ENCODE peak calls at places on chromosomes 3 and 15, in four cellular contexts. I is A549, A is breast epithelium, B is HepG2. J is an unnamed sample. For H3K4me1, the result is how much of the 10 kb centered on the place peaks cover.

GRCh38 chr3:171871392-171872274 is 28.5 kb downstream of the TMEM212 start:
- DNase-seq in I (no peak), B (no peak), A (no peak), J (no peak)

GRCh38 chr3:12952322-12953200 is 111.2 kb upstream of the RPL32 start:
- DNase-seq in I (no peak), A (no peak), B (no peak), J (no peak)

GRCh38 chr15:100783296-100783695 is 96.3 kb upstream of the ALDH1A3 start:
- DNase-seq in I (no peak), A (no peak), B (no peak), J (no peak)

GRCh38 chr3:164401923-164402322 is 676.4 kb downstream of the SI start:
- DNase-seq in I (no peak), B (no peak), A (no peak), J (no peak)

GRCh38 chr3:119700269-119700919 is 2.4 kb upstream of the CFAP91 start:
- DNase-seq in I (peak), A (no peak), B (peak), J (no peak)

GRCh38 chr3:78724886-78725285 is 1042.9 kb downstream of the ROBO1 start:
- DNase-seq in B (no peak), A (no peak), I (no peak), J (no peak)

GRCh38 chr3:151631946-151632345 is 101.8 kb upstream of the AADACL2 start:
- DNase-seq in I (no peak), A (no peak), B (no peak), J (no peak)

GRCh38 chr3:44045476-44046275 is 196.0 kb upstream of the TOPAZ1 start:
- DNase-seq in B (no peak), I (no peak), A (no peak), J (no peak)

DNA sequence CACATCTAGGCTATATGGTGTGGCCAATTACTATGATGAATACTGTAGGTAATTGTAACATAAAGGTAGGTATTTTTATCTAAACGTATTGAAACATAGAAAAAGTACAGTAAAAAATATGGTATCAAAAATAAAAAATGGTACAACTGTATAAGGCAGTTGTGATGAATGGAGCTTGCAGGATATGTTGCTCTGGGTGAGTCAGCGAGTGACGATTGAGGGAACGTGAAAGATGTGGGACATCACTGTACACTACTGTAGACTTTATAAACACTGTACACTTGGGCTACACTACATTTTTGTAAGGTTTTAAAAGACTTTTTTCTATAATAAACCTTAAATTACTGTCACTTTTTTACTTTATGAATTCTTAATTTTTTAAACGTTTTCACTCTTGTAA is 10.3 kb downstream of the CTNNB1 start:
- DNase-seq in I (no peak), B (no peak), A (no peak), J (no peak)
- H3K4me1 ChIP-seq in I (under half), B (half or more), A (under half), J (under half)

DNA sequence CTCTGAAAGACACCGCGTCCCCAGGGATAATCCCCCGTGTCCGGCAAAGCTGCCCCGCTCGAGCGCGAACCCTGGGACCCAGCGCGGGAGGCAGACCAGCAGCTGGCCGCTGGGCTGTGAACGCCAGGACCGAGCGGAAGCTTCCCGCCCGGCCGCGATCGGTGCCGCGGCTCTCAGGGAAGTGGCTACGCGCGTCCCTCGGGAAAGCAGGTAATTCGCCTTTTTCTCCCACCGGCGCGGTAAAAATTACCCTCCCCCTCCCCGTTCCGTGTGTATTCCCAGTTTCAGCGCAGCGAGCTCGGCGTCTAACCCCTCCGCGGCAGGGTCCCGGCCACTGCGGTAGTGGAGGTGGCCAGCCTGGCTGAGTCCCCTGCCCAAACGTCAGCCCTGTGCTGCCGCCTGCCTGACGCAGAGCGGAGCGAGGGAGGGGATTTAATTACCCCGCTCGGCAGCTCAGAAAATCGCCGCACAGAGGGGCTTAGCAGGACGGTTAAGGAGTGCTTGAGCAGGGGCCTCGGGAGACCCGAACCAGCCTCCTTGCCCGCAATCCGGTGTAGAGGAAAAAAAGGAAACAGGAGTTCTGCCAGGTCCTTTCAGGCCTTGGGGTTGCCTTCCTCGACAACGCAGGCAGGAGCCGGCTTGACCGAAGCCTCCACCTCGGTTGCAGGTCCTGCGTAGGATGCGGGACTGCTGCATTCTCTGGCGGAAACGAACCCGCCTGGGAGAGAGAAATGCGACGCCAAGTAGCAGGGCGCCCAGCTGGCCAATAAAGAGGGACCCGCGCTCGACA is 2.9 kb downstream of the GATA2 start:
- DNase-seq in B (peak), I (no peak), A (peak), J (no peak)
- TF ChIP-seq POLR2A in B (no peak), I (no peak), A (no peak), J (no peak)

GRCh38 chr15:37932522-37932921 is 1.9 kb upstream of the TMCO5A start:
- DNase-seq in B (no peak), I (no peak), A (no peak), J (no peak)
- H3K27ac ChIP-seq in B (no peak), I (no peak), A (no peak), J (no peak)

GRCh38 chr3:107767897-107768605 is 245.3 kb downstream of the BBX start:
- DNase-seq in A (no peak), B (no peak), I (no peak), J (no peak)

GRCh38 chr3:107775958-107776357 is 253.2 kb downstream of the BBX start:
- DNase-seq in B (no peak), A (no peak), I (no peak), J (no peak)

DNA sequence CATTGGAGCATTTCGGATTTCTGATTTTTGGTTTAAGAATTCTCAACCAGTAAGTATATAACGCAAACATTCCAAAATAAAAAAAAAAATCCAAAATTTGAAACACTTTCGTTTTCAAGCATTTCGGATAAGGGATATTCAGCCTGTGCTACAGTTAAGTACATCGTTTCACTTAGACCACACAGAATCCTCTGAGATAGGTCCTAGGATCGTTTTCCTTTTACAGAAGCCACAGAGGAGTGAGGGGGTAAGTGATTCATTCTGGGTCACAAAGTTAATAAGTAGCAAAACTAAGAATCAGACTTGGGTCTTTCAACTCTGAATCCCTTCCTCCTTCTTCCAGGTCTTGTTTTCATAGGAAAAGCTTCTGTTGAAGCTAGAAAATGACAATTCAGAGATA is 249.3 kb downstream of the BBX start:
- DNase-seq in B (no peak), A (no peak), I (no peak), J (no peak)
- H3K4me1 ChIP-seq in B (under half), A (under half), I (under half), J (under half)

GRCh38 chr3:127035672-127036071 is 52.8 kb downstream of the PLXNA1 start:
- DNase-seq in B (no peak), I (peak), A (no peak), J (no peak)
- TF ChIP-seq POLR2A in B (no peak), I (no peak), A (no peak), J (no peak)

GRCh38 chr3:42176635-42177034 is 85.5 kb downstream of the TRAK1 start:
- DNase-seq in A (no peak), I (no peak), B (no peak), J (no peak)
- H3K27ac ChIP-seq in A (peak), I (no peak), B (no peak), J (no peak)

DNA sequence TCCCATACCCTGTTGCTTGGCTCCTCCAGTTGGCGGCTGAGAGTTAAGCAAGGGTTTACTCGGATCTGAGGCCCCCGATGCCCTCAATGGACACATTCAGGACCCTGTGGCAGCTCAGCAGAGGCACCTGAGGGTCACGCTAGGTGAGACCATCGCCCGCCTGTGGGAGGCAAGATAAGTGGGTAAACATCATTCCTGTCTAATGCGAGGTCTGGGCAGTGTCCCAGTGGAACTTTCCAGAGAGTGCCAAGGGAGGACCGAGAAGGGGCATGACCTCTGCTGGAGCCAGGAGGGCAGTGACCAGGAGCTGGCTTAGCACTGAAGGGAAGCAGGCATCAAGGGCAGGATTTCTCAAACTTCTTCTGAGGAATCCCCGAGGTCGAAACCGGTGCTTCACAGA is 65.4 kb upstream of the SEC61A1 start:
- DNase-seq in I (no peak), B (no peak), A (no peak), J (no peak)
- H3K4me1 ChIP-seq in I (under half), B (under half), A (under half), J (under half)

J was measured in esophagus squamous epithelium.